ENCODE peak calls at places on chromosomes 13 and 19, in five cellular contexts. One of them, this sample, is unnamed.

GRCh38 chr13:33249066-33249465 is 36.5 kb downstream of the STARD13 start:
- DNase-seq in neuronal stem cell: no peak
- DNase-seq in fibroblast of lung: no peak
- DNase-seq in K562: no peak
- DNase-seq in IMR-90: peak
- DNase-seq in this sample: no peak

GRCh38 chr13:113820813-113821651 is 42.8 kb downstream of the GAS6 start:
- DNase-seq in fibroblast of lung: peak
- DNase-seq in K562: peak
- DNase-seq in neuronal stem cell: no peak
- DNase-seq in IMR-90: peak
- DNase-seq in this sample: no peak

GRCh38 chr19:313988-314815 is 23.0 kb upstream of the PLPP2 start:
- DNase-seq in IMR-90: no peak
- DNase-seq in K562: no peak
- DNase-seq in neuronal stem cell: no peak
- DNase-seq in fibroblast of lung: no peak
- DNase-seq in this sample: no peak

GRCh38 chr13:40388617-40389016 is 277.8 kb downstream of the FOXO1 start:
- DNase-seq in IMR-90: peak
- DNase-seq in neuronal stem cell: no peak
- DNase-seq in K562: no peak
- DNase-seq in fibroblast of lung: no peak
- DNase-seq in this sample: no peak

GRCh38 chr19:13884726-13885591 is 8.0 kb downstream of the NANOS3 start:
- DNase-seq in K562: no peak
- DNase-seq in IMR-90: no peak
- DNase-seq in neuronal stem cell: no peak
- DNase-seq in fibroblast of lung: no peak
- DNase-seq in this sample: no peak

GRCh38 chr19:35756373-35757230 is at the start of gene HSPB6:
- DNase-seq in fibroblast of lung: peak
- DNase-seq in K562: no peak
- DNase-seq in IMR-90: peak
- DNase-seq in neuronal stem cell: no peak
- DNase-seq in this sample: peak

GRCh38 chr13:25908390-25908789 is 143.4 kb downstream of the SHISA2 start:
- DNase-seq in neuronal stem cell: peak
- DNase-seq in K562: no peak
- DNase-seq in IMR-90: no peak
- DNase-seq in fibroblast of lung: no peak
- DNase-seq in this sample: no peak

GRCh38 chr13:67421475-67421874 is 191.3 kb upstream of the PCDH9 start:
- DNase-seq in K562: no peak
- DNase-seq in neuronal stem cell: no peak
- DNase-seq in fibroblast of lung: no peak
- DNase-seq in IMR-90: no peak
- DNase-seq in this sample: no peak

GRCh38 chr19:56367829-56368711 is 25.3 kb downstream of the ZNF582 start:
- DNase-seq in K562: peak
- DNase-seq in IMR-90: peak
- DNase-seq in neuronal stem cell: peak
- DNase-seq in fibroblast of lung: peak
- DNase-seq in this sample: peak

GRCh38 chr19:45175663-45176345 is 2.2 kb downstream of the TRAPPC6A start:
- DNase-seq in K562: no peak
- DNase-seq in fibroblast of lung: no peak
- DNase-seq in IMR-90: no peak
- DNase-seq in neuronal stem cell: no peak
- DNase-seq in this sample: no peak

GRCh38 chr19:46713781-46714522 is 3.0 kb downstream of the PRKD2 start:
- DNase-seq in IMR-90: peak
- DNase-seq in neuronal stem cell: no peak
- DNase-seq in K562: peak
- DNase-seq in fibroblast of lung: peak
- DNase-seq in this sample: peak

GRCh38 chr13:112917731-112918130 is 51.3 kb upstream of the MCF2L start:
- DNase-seq in neuronal stem cell: no peak
- DNase-seq in fibroblast of lung: no peak
- DNase-seq in IMR-90: no peak
- DNase-seq in K562: no peak
- DNase-seq in this sample: no peak

GRCh38 chr13:111289251-111289650 is 31.2 kb upstream of the TEX29 start:
- DNase-seq in neuronal stem cell: no peak
- DNase-seq in IMR-90: no peak
- DNase-seq in fibroblast of lung: no peak
- DNase-seq in K562: no peak
- DNase-seq in this sample: no peak

GRCh38 chr13:74202129-74202528 is 67.9 kb upstream of the KLF12 start:
- DNase-seq in fibroblast of lung: peak
- DNase-seq in IMR-90: no peak
- DNase-seq in neuronal stem cell: no peak
- DNase-seq in K562: no peak
- DNase-seq in this sample: no peak

GRCh38 chr13:50735071-50735470 is 108.4 kb downstream of the DLEU7 start:
- DNase-seq in IMR-90: no peak
- DNase-seq in fibroblast of lung: no peak
- DNase-seq in K562: no peak
- DNase-seq in neuronal stem cell: no peak
- DNase-seq in this sample: no peak

GRCh38 chr19:13002389-13002898 is 7.2 kb downstream of the NFIX start:
- DNase-seq in neuronal stem cell: no peak
- DNase-seq in fibroblast of lung: no peak
- DNase-seq in K562: no peak
- DNase-seq in IMR-90: no peak
- DNase-seq in this sample: no peak

GRCh38 chr19:48501446-48501960 is 10.1 kb downstream of the LMTK3 start:
- DNase-seq in fibroblast of lung: no peak
- DNase-seq in IMR-90: no peak
- DNase-seq in neuronal stem cell: no peak
- DNase-seq in K562: peak
- DNase-seq in this sample: no peak

GRCh38 chr13:51519839-51520238 is 64.4 kb upstream of the WDFY2 start:
- DNase-seq in neuronal stem cell: no peak
- DNase-seq in K562: no peak
- DNase-seq in fibroblast of lung: peak
- DNase-seq in IMR-90: peak
- DNase-seq in this sample: no peak

GRCh38 chr19:34678085-34678412 is 571 bp downstream of the ZNF302 start:
- DNase-seq in IMR-90: no peak
- DNase-seq in fibroblast of lung: no peak
- DNase-seq in K562: no peak
- DNase-seq in neuronal stem cell: no peak
- DNase-seq in this sample: no peak

DNA sequence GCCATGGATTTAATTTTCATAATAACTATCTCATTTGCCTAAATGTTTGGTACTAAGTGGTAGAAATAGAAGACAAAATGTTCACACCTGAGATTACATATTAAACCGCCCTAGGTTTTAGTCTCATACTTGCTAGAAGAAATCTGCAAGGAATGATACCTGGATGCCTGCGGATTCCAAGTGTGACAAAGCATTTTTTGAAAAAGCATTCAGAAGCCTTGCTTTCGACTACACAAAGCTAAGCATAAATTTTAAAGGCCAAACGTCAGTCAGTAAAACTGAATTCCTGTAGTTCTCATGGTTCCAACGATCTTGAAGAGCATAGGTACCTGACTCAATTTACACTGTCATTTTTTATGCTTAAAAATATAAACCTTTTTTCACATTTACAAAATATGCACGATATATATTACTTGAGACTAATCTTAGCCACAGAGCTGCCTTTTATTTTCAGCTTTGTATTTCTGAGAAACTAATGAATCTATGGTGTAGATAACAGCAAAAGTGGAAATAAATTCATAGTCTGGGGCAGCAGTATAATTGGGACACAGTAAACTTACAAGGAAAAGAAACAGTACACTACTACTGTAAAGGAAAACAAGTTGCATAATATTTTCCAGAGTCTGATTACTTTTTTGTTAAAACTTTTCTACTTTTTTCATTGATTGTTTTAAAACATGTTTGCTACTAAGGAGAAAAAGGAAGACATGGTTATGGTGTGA is 1.2 kb upstream of the LRRC63 start:
- DNase-seq in neuronal stem cell: no peak
- DNase-seq in IMR-90: no peak
- DNase-seq in fibroblast of lung: no peak
- DNase-seq in K562: no peak
- DNase-seq in this sample: no peak
- H3K4me3 ChIP-seq in neuronal stem cell: no peak
- H3K4me3 ChIP-seq in IMR-90: no peak
- H3K4me3 ChIP-seq in fibroblast of lung: no peak
- H3K4me3 ChIP-seq in K562: peak
- H3K4me3 ChIP-seq in this sample: no peak

DNA sequence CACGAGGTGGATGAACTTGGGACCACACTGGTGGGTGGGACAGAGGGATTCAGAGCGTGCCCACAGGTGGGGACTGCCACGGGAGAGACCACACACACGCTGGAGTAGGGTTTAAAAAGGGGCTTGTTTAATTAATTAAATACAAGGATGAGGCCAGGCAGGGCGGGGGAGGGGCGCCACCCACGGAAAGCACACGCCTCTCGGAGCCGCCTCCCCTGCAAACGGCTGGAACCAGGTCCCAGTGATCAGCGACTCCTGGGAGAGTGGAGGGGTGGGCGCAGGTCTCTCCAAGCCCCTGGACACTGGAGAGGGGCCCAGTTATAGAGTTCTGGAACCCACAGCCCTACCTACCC is 4.0 kb upstream of the REXO1 start:
- DNase-seq in IMR-90: no peak
- DNase-seq in neuronal stem cell: no peak
- DNase-seq in fibroblast of lung: no peak
- DNase-seq in K562: no peak
- DNase-seq in this sample: no peak
- H3K27ac ChIP-seq in IMR-90: no peak
- H3K27ac ChIP-seq in neuronal stem cell: no peak
- H3K27ac ChIP-seq in fibroblast of lung: no peak
- H3K27ac ChIP-seq in K562: peak
- H3K27ac ChIP-seq in this sample: no peak

GRCh38 chr13:98252931-98253470 is 75.9 kb upstream of the RNF113B start:
- DNase-seq in IMR-90: peak
- DNase-seq in fibroblast of lung: peak
- DNase-seq in neuronal stem cell: no peak
- DNase-seq in K562: no peak
- DNase-seq in this sample: no peak
- H3K9ac ChIP-seq in IMR-90: no peak
- H3K9ac ChIP-seq in fibroblast of lung: peak
- H3K9ac ChIP-seq in neuronal stem cell: no peak
- H3K9ac ChIP-seq in K562: no peak
- H3K9ac ChIP-seq in this sample: no peak

GRCh38 chr13:99575376-99575775 is 74.1 kb downstream of the TM9SF2 start:
- DNase-seq in K562: no peak
- DNase-seq in neuronal stem cell: no peak
- DNase-seq in IMR-90: no peak
- DNase-seq in fibroblast of lung: no peak
- DNase-seq in this sample: peak
- H3K4me3 ChIP-seq in K562: no peak
- H3K4me3 ChIP-seq in neuronal stem cell: no peak
- H3K4me3 ChIP-seq in IMR-90: no peak
- H3K4me3 ChIP-seq in fibroblast of lung: no peak
- H3K4me3 ChIP-seq in this sample: no peak